ENCODE peak calls at places on chromosome 5, in eight cellular contexts. Y is pancreas, N is HL-60, V is neural progenitor cell, I is A549, Q is OCI-LY7, H is dorsolateral prefrontal cortex, B is Peyer's patch. W is an unnamed sample.

GRCh38 chr5:56328753-56329560 is 95.8 kb upstream of the ANKRD55 start:
- DNase-seq in Y (no peak), N (no peak), V (no peak), I (no peak), Q (no peak), H (no peak), B (no peak), W (no peak)

GRCh38 chr5:66145737-66146136 is 1.6 kb downstream of the SREK1 start:
- DNase-seq in Y (no peak), N (no peak), V (no peak), I (no peak), Q (no peak), H (no peak), B (no peak), W (no peak)

GRCh38 chr5:162410365-162410764 is 342.8 kb downstream of the GABRG2 start:
- DNase-seq in Y (no peak), N (no peak), V (no peak), I (no peak), Q (no peak), H (no peak), B (no peak), W (no peak)

GRCh38 chr5:80191991-80192398 is 63.9 kb downstream of the SERINC5 start:
- DNase-seq in Y (no peak), N (no peak), V (peak), I (no peak), Q (peak), H (peak), B (no peak), W (peak)

GRCh38 chr5:78600656-78601452 is 47.7 kb downstream of the LHFPL2 start:
- DNase-seq in Y (no peak), N (no peak), V (no peak), I (peak), Q (no peak), H (no peak), B (no peak), W (no peak)

GRCh38 chr5:165460911-165461310 is 1955.5 kb downstream of the MAT2B start:
- DNase-seq in Y (no peak), N (no peak), V (no peak), I (no peak), Q (no peak), H (no peak), B (no peak), W (no peak)

GRCh38 chr5:107635276-107635675 is 35.5 kb downstream of the EFNA5 start:
- DNase-seq in Y (no peak), N (no peak), V (no peak), I (no peak), Q (no peak), H (no peak), B (no peak), W (no peak)

GRCh38 chr5:465591-466403 is 22.8 kb downstream of the EXOC3 start:
- DNase-seq in Y (peak), N (no peak), V (no peak), I (no peak), Q (no peak), H (no peak), B (peak), W (no peak)

GRCh38 chr5:179869101-179869500 is 10.5 kb upstream of the MRNIP start:
- DNase-seq in Y (peak), N (no peak), V (peak), I (no peak), Q (no peak), H (no peak), B (no peak), W (no peak)

GRCh38 chr5:132839426-132840301 is 9.2 kb upstream of the SHROOM1 start:
- DNase-seq in Y (no peak), N (no peak), V (no peak), I (no peak), Q (no peak), H (no peak), B (no peak), W (peak)

GRCh38 chr5:64869419-64869818 is 100.7 kb downstream of the CWC27 start:
- DNase-seq in Y (no peak), N (no peak), V (peak), I (no peak), Q (no peak), H (no peak), B (no peak), W (no peak)

GRCh38 chr5:39025456-39025855 is 48.7 kb downstream of the RICTOR start:
- DNase-seq in Y (no peak), N (no peak), V (no peak), I (no peak), Q (peak), H (no peak), B (no peak), W (no peak)

GRCh38 chr5:170585278-170585677 is 81.5 kb downstream of the KCNIP1 start:
- DNase-seq in Y (no peak), N (no peak), V (no peak), I (no peak), Q (no peak), H (no peak), B (no peak), W (no peak)

GRCh38 chr5:103360475-103360874 is 101.9 kb downstream of the MACIR start:
- DNase-seq in Y (no peak), N (no peak), V (no peak), I (no peak), Q (no peak), H (no peak), B (no peak), W (no peak)

GRCh38 chr5:103357636-103358035 is 99.1 kb downstream of the MACIR start:
- DNase-seq in Y (no peak), N (no peak), V (no peak), I (no peak), Q (no peak), H (no peak), B (no peak), W (no peak)

GRCh38 chr5:103356344-103357091 is 98.0 kb downstream of the MACIR start:
- DNase-seq in Y (no peak), N (no peak), V (no peak), I (no peak), Q (no peak), H (no peak), B (no peak), W (no peak)

GRCh38 chr5:103355590-103355989 is 97.0 kb downstream of the MACIR start:
- DNase-seq in Y (no peak), N (no peak), V (no peak), I (no peak), Q (no peak), H (no peak), B (no peak), W (no peak)

GRCh38 chr5:103358305-103358996 is 99.9 kb downstream of the MACIR start:
- DNase-seq in Y (no peak), N (no peak), V (no peak), I (no peak), Q (no peak), H (no peak), B (no peak), W (peak)
- H3K4me3 ChIP-seq in Y (no peak), N (no peak), V (no peak), I (no peak), Q (no peak), H (no peak), B (no peak), W (no peak)

GRCh38 chr5:174796711-174797192 is 72.4 kb downstream of the MSX2 start:
- DNase-seq in Y (no peak), N (no peak), V (no peak), I (no peak), Q (no peak), H (no peak), B (no peak), W (no peak)

GRCh38 chr5:174801798-174802197 is 77.4 kb downstream of the MSX2 start:
- DNase-seq in Y (no peak), N (no peak), V (no peak), I (no peak), Q (no peak), H (no peak), B (no peak), W (no peak)

GRCh38 chr5:174798411-174798930 is 74.1 kb downstream of the MSX2 start:
- DNase-seq in Y (no peak), N (no peak), V (no peak), I (no peak), Q (no peak), H (no peak), B (no peak), W (no peak)

GRCh38 chr5:174800435-174800834 is 76.1 kb downstream of the MSX2 start:
- DNase-seq in Y (no peak), N (no peak), V (no peak), I (no peak), Q (no peak), H (no peak), B (no peak), W (no peak)

GRCh38 chr5:174799146-174799545 is 74.8 kb downstream of the MSX2 start:
- DNase-seq in Y (no peak), N (no peak), V (no peak), I (no peak), Q (no peak), H (no peak), B (no peak), W (no peak)
- H3K27ac ChIP-seq in Y (no peak), N (no peak), V (no peak), I (no peak), Q (no peak), H (no peak), B (no peak), W (no peak)

GRCh38 chr5:140356878-140357730 is 2.9 kb upstream of the SLC4A9 start:
- DNase-seq in Y (no peak), N (no peak), V (no peak), I (no peak), Q (no peak), H (no peak), B (no peak), W (no peak)
- H3K4me3 ChIP-seq in Y (no peak), N (no peak), V (no peak), I (no peak), Q (no peak), H (peak), B (no peak), W (no peak)

GRCh38 chr5:105150324-105150723 is 1587.7 kb upstream of the NUDT12 start:
- DNase-seq in Y (no peak), N (no peak), V (peak), I (no peak), Q (no peak), H (no peak), B (no peak), W (no peak)
- H3K27ac ChIP-seq in Y (no peak), N (no peak), V (no peak), I (no peak), Q (no peak), H (no peak), B (no peak), W (no peak)

GRCh38 chr5:37792976-37793328 is 46.9 kb downstream of the GDNF start:
- DNase-seq in Y (no peak), N (no peak), V (no peak), I (no peak), Q (no peak), H (no peak), B (no peak), W (no peak)
- H3K4me3 ChIP-seq in Y (no peak), N (no peak), V (no peak), I (no peak), Q (no peak), H (no peak), B (no peak), W (no peak)

DNA sequence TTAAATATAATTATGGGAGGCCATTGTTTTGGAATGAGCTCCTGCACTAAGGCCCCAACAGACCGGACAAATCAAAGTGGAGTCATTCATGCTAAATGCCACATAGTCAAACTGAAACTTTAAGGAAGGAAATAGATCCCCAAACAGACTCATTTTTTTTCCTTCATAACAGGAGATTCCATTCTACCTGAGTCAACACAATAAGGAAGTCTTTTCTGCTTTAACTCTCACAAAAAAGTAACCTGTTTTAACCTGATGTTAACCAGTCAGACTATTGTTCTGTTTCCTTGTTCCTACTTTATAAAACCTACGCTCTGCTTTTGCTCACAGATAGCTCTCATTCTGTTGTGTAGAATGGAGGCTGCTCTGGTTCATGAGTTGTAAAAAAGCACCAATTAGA is 234.9 kb downstream of the YTHDC2 start:
- DNase-seq in Y (no peak), N (no peak), V (no peak), I (no peak), Q (no peak), H (no peak), B (no peak), W (no peak)
- H3K27ac ChIP-seq in Y (no peak), N (no peak), V (no peak), I (no peak), Q (no peak), H (no peak), B (no peak), W (no peak)

W was measured in small intestine.